ENCODE peak calls at places on chromosome 14, in seven cellular contexts. F, D, J, P, V, C and I are unnamed samples.

GRCh38 chr14:94392510-94392935 is 4.1 kb upstream of the SERPINA1 start:
- DNase-seq in F (no peak), D (no peak), J (peak; percentile 82), P (no peak), V (no peak), C (no peak), I (no peak)

GRCh38 chr14:53912121-53912520 is 44.5 kb downstream of the BMP4 start:
- DNase-seq in F (no peak), D (no peak), J (no peak), P (no peak), V (no peak), C (no peak), I (no peak)

GRCh38 chr14:74400919-74401503 is 25.0 kb downstream of the SYNDIG1L start:
- DNase-seq in F (no peak), D (no peak), J (no peak), P (no peak), V (no peak), C (no peak), I (no peak)

GRCh38 chr14:24436355-24437019 is 6.1 kb downstream of the SDR39U1 start:
- DNase-seq in F (peak; percentile 50), D (peak; percentile 48), J (no peak), P (no peak), V (no peak), C (no peak), I (no peak)

GRCh38 chr14:95388699-95389098 is 69.0 kb upstream of the CLMN start:
- DNase-seq in F (no peak), D (no peak), J (no peak), P (no peak), V (no peak), C (no peak), I (no peak)

GRCh38 chr14:94089479-94089878 is 8.4 kb downstream of the IFI27L1 start:
- DNase-seq in F (no peak), D (no peak), J (no peak), P (no peak), V (no peak), C (no peak), I (no peak)

GRCh38 chr14:92449404-92449975 is 64.1 kb upstream of the RIN3 start:
- DNase-seq in F (no peak), D (no peak), J (no peak), P (no peak), V (no peak), C (no peak), I (no peak)

GRCh38 chr14:99196310-99196650 is 75.7 kb downstream of the BCL11B start:
- DNase-seq in F (no peak), D (no peak), J (no peak), P (no peak), V (no peak), C (no peak), I (no peak)

GRCh38 chr14:73176673-73177072 is 40.4 kb downstream of the PSEN1 start:
- DNase-seq in F (no peak), D (no peak), J (no peak), P (no peak), V (no peak), C (no peak), I (no peak)

GRCh38 chr14:84254205-84254788 is 1275.6 kb upstream of the FLRT2 start:
- DNase-seq in F (no peak), D (peak; percentile 85), J (no peak), P (no peak), V (no peak), C (no peak), I (no peak)
- H3K36me3 ChIP-seq in F (no peaks in the 10 kb centered on the region), D (no peaks in the 10 kb centered on the region), J (no peaks in the 10 kb centered on the region), P (no peaks in the 10 kb centered on the region), V (no peaks in the 10 kb centered on the region), C (no peaks in the 10 kb centered on the region), I (no peaks in the 10 kb centered on the region)

GRCh38 chr14:52769889-52770288 is 21.5 kb downstream of the GNPNAT1 start:
- DNase-seq in F (no peak), D (no peak), J (no peak), P (no peak), V (no peak), C (no peak), I (no peak)
- H3K36me3 ChIP-seq in F (peaks cover 7% of the 10 kb centered on the region), D (peaks cover 93% of the 10 kb centered on the region), J (peaks cover 10% of the 10 kb centered on the region), P (no peaks in the 10 kb centered on the region), V (no peaks in the 10 kb centered on the region), C (no peaks in the 10 kb centered on the region), I (peaks cover 81% of the 10 kb centered on the region)

GRCh38 chr14:102940729-102941362 is 18.4 kb downstream of the AMN start:
- DNase-seq in F (no peak), D (no peak), J (peak; percentile 50), P (no peak), V (no peak), C (no peak), I (no peak)

GRCh38 chr14:102941419-102942011 is 19.1 kb downstream of the AMN start:
- DNase-seq in F (no peak), D (no peak), J (peak; percentile 36), P (no peak), V (no peak), C (no peak), I (no peak)

GRCh38 chr14:102943454-102943853 is 21.0 kb downstream of the AMN start:
- DNase-seq in F (no peak), D (no peak), J (peak; percentile 42), P (no peak), V (no peak), C (no peak), I (no peak)

GRCh38 chr14:102943979-102944378 is 21.5 kb downstream of the AMN start:
- DNase-seq in F (no peak), D (no peak), J (peak; percentile 27), P (no peak), V (no peak), C (no peak), I (no peak)

GRCh38 chr14:102942069-102942468 is 19.6 kb downstream of the AMN start:
- DNase-seq in F (no peak), D (no peak), J (peak; percentile 57), P (no peak), V (no peak), C (no peak), I (no peak)
- H3K36me3 ChIP-seq in F (peaks cover 32% of the 10 kb centered on the region), D (peaks cover 94% of the 10 kb centered on the region), J (peaks cover 5% of the 10 kb centered on the region), P (no peaks in the 10 kb centered on the region), V (no peaks in the 10 kb centered on the region), C (peaks cover 14% of the 10 kb centered on the region), I (peaks cover 100% of the 10 kb centered on the region)

GRCh38 chr14:64000749-64001148 is 147.9 kb downstream of the SYNE2 start:
- DNase-seq in F (no peak), D (no peak), J (no peak), P (no peak), V (no peak), C (no peak), I (no peak)
- H3K36me3 ChIP-seq in F (no peaks in the 10 kb centered on the region), D (peaks cover 100% of the 10 kb centered on the region), J (no peaks in the 10 kb centered on the region), P (no peaks in the 10 kb centered on the region), V (no peaks in the 10 kb centered on the region), C (peaks cover 11% of the 10 kb centered on the region), I (peaks cover 91% of the 10 kb centered on the region)

GRCh38 chr14:68896132-68896531 is 83.0 kb downstream of the ACTN1 start:
- DNase-seq in F (no peak), D (no peak), J (no peak), P (no peak), V (no peak), C (no peak), I (no peak)

GRCh38 chr14:68895304-68895703 is 83.8 kb downstream of the ACTN1 start:
- DNase-seq in F (no peak), D (no peak), J (no peak), P (no peak), V (no peak), C (no peak), I (no peak)

GRCh38 chr14:68893566-68893965 is 85.5 kb downstream of the ACTN1 start:
- DNase-seq in F (no peak), D (no peak), J (no peak), P (no peak), V (no peak), C (no peak), I (no peak)

GRCh38 chr14:68894123-68894522 is 85.0 kb downstream of the ACTN1 start:
- DNase-seq in F (no peak), D (no peak), J (no peak), P (peak; percentile 44), V (no peak), C (no peak), I (no peak)

GRCh38 chr14:68894802-68895201 is 84.3 kb downstream of the ACTN1 start:
- DNase-seq in F (no peak), D (no peak), J (no peak), P (no peak), V (no peak), C (no peak), I (no peak)
- H3K36me3 ChIP-seq in F (peaks cover 32% of the 10 kb centered on the region), D (peaks cover 96% of the 10 kb centered on the region), J (no peaks in the 10 kb centered on the region), P (peaks cover 4% of the 10 kb centered on the region), V (no peaks in the 10 kb centered on the region), C (peaks cover 5% of the 10 kb centered on the region), I (peaks cover 62% of the 10 kb centered on the region)